ENCODE peak calls at places on chromosomes 16 and 17, in four cellular contexts. O is stimulated activated CD4-positive, alpha-beta T cell treated with anti-CD3 and anti-CD28 coated beads, TNF-alpha, amount 100 ng/mL, for 48 hours; M is T-helper 1 cell; F is glomerular endothelial cell. H is an unnamed sample.

GRCh38 chr17:17739388-17740066 is 58.3 kb downstream of the RAI1 start:
- DNase-seq in O (no peak), F (no peak), M (no peak), H (no peak)

GRCh38 chr17:64063766-64064224 is 43.4 kb upstream of the ICAM2 start:
- DNase-seq in F (no peak), O (peak), M (peak), H (peak)

GRCh38 chr17:48630925-48631692 is 5.0 kb upstream of the HOXB9 start:
- DNase-seq in O (no peak), M (no peak), F (no peak), H (no peak)

GRCh38 chr17:14918540-14918939 is 346.6 kb downstream of the PMP22 start:
- DNase-seq in O (no peak), M (no peak), F (no peak), H (no peak)

GRCh38 chr17:81371910-81372760 is 23.1 kb upstream of the BAHCC1 start:
- DNase-seq in O (no peak), F (no peak), M (no peak), H (peak)

GRCh38 chr17:40348562-40349476 is 15.7 kb downstream of the GJD3 start:
- DNase-seq in O (no peak), M (no peak), F (no peak), H (no peak)

GRCh38 chr16:9109255-9109654 is 17.8 kb downstream of the HAPSTR1 start:
- DNase-seq in F (no peak), M (no peak), O (no peak), H (no peak)

GRCh38 chr16:12567602-12568001 is 236.1 kb downstream of the CPPED1 start:
- DNase-seq in M (no peak), O (no peak), F (no peak), H (no peak)

GRCh38 chr16:24409045-24409444 is 130.3 kb upstream of the RBBP6 start:
- DNase-seq in O (no peak), M (no peak), F (no peak), H (peak)

GRCh38 chr16:88815901-88816589 is 4.3 kb upstream of the APRT start:
- DNase-seq in O (no peak), M (no peak), F (no peak), H (peak)

GRCh38 chr17:29256735-29257466 is 10.2 kb downstream of the CRYBA1 start:
- DNase-seq in F (no peak), O (no peak), M (no peak), H (no peak)

GRCh38 chr16:47143329-47143676 is 442 bp downstream of the NETO2 start:
- DNase-seq in O (peak), M (peak), F (no peak), H (peak)

GRCh38 chr16:4314532-4315184 is 1.2 kb upstream of the GLIS2 start:
- DNase-seq in F (no peak), M (no peak), O (no peak), H (peak)

GRCh38 chr16:48272837-48273421 is 25.6 kb upstream of the ABCC11 start:
- DNase-seq in F (no peak), O (no peak), M (no peak), H (no peak)

GRCh38 chr16:522320-523096 is 5.0 kb upstream of the CAPN15 start:
- DNase-seq in F (no peak), O (no peak), M (no peak), H (no peak)

GRCh38 chr16:3651461-3652372 is 2.8 kb upstream of the DNASE1 start:
- DNase-seq in F (no peak), M (no peak), O (no peak), H (no peak)

GRCh38 chr17:80261159-80261894 is 675 bp downstream of the RNF213 start:
- DNase-seq in O (no peak), F (no peak), M (peak), H (peak)

GRCh38 chr16:12188674-12189249 is 212.2 kb downstream of the SNX29 start:
- DNase-seq in F (no peak), O (no peak), M (no peak), H (no peak)

GRCh38 chr17:49694847-49695697 is 12.7 kb downstream of the SLC35B1 start:
- DNase-seq in F (no peak), M (peak), O (peak), H (no peak)

GRCh38 chr17:48456584-48456983 is 26.6 kb upstream of the SKAP1 start:
- DNase-seq in M (no peak), F (no peak), O (no peak), H (peak)

GRCh38 chr17:60579090-60579489 is 20.9 kb upstream of the PPM1D start:
- DNase-seq in F (no peak), M (no peak), O (no peak), H (no peak)

GRCh38 chr17:58556833-58557250 is 42.4 kb upstream of the MTMR4 start:
- DNase-seq in O (no peak), F (no peak), M (no peak), H (no peak)

GRCh38 chr16:1073262-1073558 is 663 bp downstream of the SSTR5 start:
- DNase-seq in O (no peak), M (no peak), F (no peak), H (no peak)

H was measured in SW480.